ENCODE peak calls at places on chromosomes 11 and 22, in eight cellular contexts. V is AML-193; G is right cardiac atrium; Q is iris pigment epithelial cell; O is heart right ventricle; B is CD8-positive, alpha-beta T cell; R is COLO829; K is activated T-cell treated with anti-CD3 and anti-CD28 coated beads, Interleukin-2, amount 50 U/mL, for 4 hours. L is an unnamed sample.

GRCh38 chr22:23520875-23521441 is 59.1 kb downstream of the IGLL1 start:
- DNase-seq in Q (peak), B (no peak), K (no peak), O (peak), R (peak), V (no peak), G (peak), L (peak)

GRCh38 chr11:65293909-65294381 is 20.7 kb upstream of the CDC42EP2 start:
- DNase-seq in O (peak), K (no peak), B (no peak), R (no peak), Q (no peak), V (no peak), G (peak), L (no peak)

GRCh38 chr11:9280655-9281301 is 15.6 kb upstream of the DENND5A start:
- DNase-seq in O (no peak), B (no peak), Q (peak), G (no peak), V (peak), K (peak), R (no peak), L (peak)

GRCh38 chr11:111269146-111269868 is 23.8 kb downstream of the POU2AF2 start:
- DNase-seq in V (no peak), K (no peak), Q (peak), R (peak), G (no peak), B (no peak), O (no peak), L (no peak)

GRCh38 chr22:29661355-29661754 is 57.9 kb downstream of the NF2 start:
- DNase-seq in G (no peak), Q (peak), V (no peak), K (no peak), O (no peak), R (no peak), B (no peak), L (no peak)

GRCh38 chr22:24156146-24156914 is 25.0 kb upstream of the SUSD2 start:
- DNase-seq in Q (peak), O (no peak), K (peak), G (peak), B (peak), R (no peak), V (peak), L (peak)

GRCh38 chr11:118914178-118914918 is 11.4 kb downstream of the BCL9L start:
- DNase-seq in B (peak), G (peak), K (peak), R (no peak), O (peak), Q (no peak), V (no peak), L (no peak)

GRCh38 chr11:119055901-119056300 is 1.1 kb downstream of the HYOU1 start:
- DNase-seq in V (peak), O (no peak), Q (peak), G (peak), B (no peak), R (no peak), K (no peak), L (no peak)

GRCh38 chr11:110362916-110363574 is 66.6 kb upstream of the RDX start:
- DNase-seq in O (no peak), B (no peak), G (no peak), R (no peak), K (no peak), V (no peak), Q (no peak), L (no peak)

GRCh38 chr11:126959700-126960099 is 40.9 kb downstream of the KIRREL3 start:
- DNase-seq in K (no peak), B (no peak), G (no peak), O (no peak), R (no peak), V (no peak), Q (no peak), L (no peak)

GRCh38 chr11:30879322-30880020 is 293.3 kb upstream of the MPPED2 start:
- DNase-seq in O (peak), V (no peak), B (no peak), K (no peak), R (no peak), Q (peak), G (no peak), L (no peak)

GRCh38 chr11:250740-251299 is 14.0 kb downstream of the PSMD13 start:
- DNase-seq in O (peak), K (peak), Q (peak), G (peak), R (peak), V (peak), B (peak), L (peak)

GRCh38 chr11:47467372-47467771 is 18.4 kb upstream of the RAPSN start:
- DNase-seq in O (no peak), B (no peak), V (no peak), Q (no peak), R (no peak), G (no peak), K (no peak), L (no peak)

GRCh38 chr22:36253523-36254490 is 874 bp downstream of the APOL1 start:
- DNase-seq in O (no peak), V (no peak), B (no peak), G (peak), R (no peak), Q (no peak), K (peak), L (no peak)

GRCh38 chr22:50705219-50705691 is 32.6 kb downstream of the SHANK3 start:
- DNase-seq in K (no peak), O (peak), B (no peak), Q (peak), G (peak), R (no peak), V (no peak), L (peak)

L was measured in H1.